ENCODE peak calls at places on chromosome 4, in six cellular contexts. One of them, this sample, is unnamed.
A peak's percentile ranks its signal among the peaks of the same experiment; 100 is the strongest.

GRCh38 chr4:84491420-84491819 is 7.7 kb downstream of the NKX6-1 start:
- DNase-seq in CD8-positive, alpha-beta T cell: no peak
- DNase-seq in pancreas: no peak
- DNase-seq in IMR-90: no peak
- DNase-seq in OCI-LY7: no peak
- DNase-seq in ascending aorta: no peak
- DNase-seq in this sample: no peak

GRCh38 chr4:39908284-39908683 is 69.4 kb downstream of the PDS5A start:
- DNase-seq in CD8-positive, alpha-beta T cell: no peak
- DNase-seq in pancreas: no peak
- DNase-seq in IMR-90: peak; percentile 40
- DNase-seq in OCI-LY7: no peak
- DNase-seq in ascending aorta: no peak
- DNase-seq in this sample: no peak

GRCh38 chr4:25271866-25272265 is 38.0 kb downstream of the PI4K2B start:
- DNase-seq in CD8-positive, alpha-beta T cell: no peak
- DNase-seq in pancreas: no peak
- DNase-seq in IMR-90: no peak
- DNase-seq in OCI-LY7: no peak
- DNase-seq in ascending aorta: no peak
- DNase-seq in this sample: no peak

GRCh38 chr4:76342803-76343202 is 36.3 kb downstream of the STBD1 start:
- DNase-seq in CD8-positive, alpha-beta T cell: no peak
- DNase-seq in pancreas: no peak
- DNase-seq in IMR-90: no peak
- DNase-seq in OCI-LY7: no peak
- DNase-seq in ascending aorta: no peak
- DNase-seq in this sample: no peak

GRCh38 chr4:75916091-75916661 is 13.9 kb upstream of the PPEF2 start:
- DNase-seq in CD8-positive, alpha-beta T cell: peak; percentile 8
- DNase-seq in pancreas: no peak
- DNase-seq in IMR-90: peak; percentile 89
- DNase-seq in OCI-LY7: peak; percentile 50
- DNase-seq in ascending aorta: no peak
- DNase-seq in this sample: no peak

GRCh38 chr4:112167790-112168189 is 22.5 kb downstream of the FAM241A start:
- DNase-seq in CD8-positive, alpha-beta T cell: peak; percentile 34
- DNase-seq in pancreas: no peak
- DNase-seq in IMR-90: peak; percentile 37
- DNase-seq in OCI-LY7: peak; percentile 53
- DNase-seq in ascending aorta: no peak
- DNase-seq in this sample: no peak

GRCh38 chr4:16122225-16122624 is 38.4 kb upstream of the PROM1 start:
- DNase-seq in CD8-positive, alpha-beta T cell: no peak
- DNase-seq in pancreas: no peak
- DNase-seq in IMR-90: no peak
- DNase-seq in OCI-LY7: no peak
- DNase-seq in ascending aorta: no peak
- DNase-seq in this sample: no peak

GRCh38 chr4:88803600-88804096 is 106.0 kb upstream of the NAP1L5 start:
- DNase-seq in CD8-positive, alpha-beta T cell: no peak
- DNase-seq in pancreas: no peak
- DNase-seq in IMR-90: peak; percentile 96
- DNase-seq in OCI-LY7: no peak
- DNase-seq in ascending aorta: peak; percentile 72
- DNase-seq in this sample: peak; percentile 17

GRCh38 chr4:31674313-31674947 is 954.3 kb downstream of the PCDH7 start:
- DNase-seq in CD8-positive, alpha-beta T cell: no peak
- DNase-seq in pancreas: no peak
- DNase-seq in IMR-90: peak; percentile 8
- DNase-seq in OCI-LY7: peak; percentile 1
- DNase-seq in ascending aorta: no peak
- DNase-seq in this sample: no peak

DNA sequence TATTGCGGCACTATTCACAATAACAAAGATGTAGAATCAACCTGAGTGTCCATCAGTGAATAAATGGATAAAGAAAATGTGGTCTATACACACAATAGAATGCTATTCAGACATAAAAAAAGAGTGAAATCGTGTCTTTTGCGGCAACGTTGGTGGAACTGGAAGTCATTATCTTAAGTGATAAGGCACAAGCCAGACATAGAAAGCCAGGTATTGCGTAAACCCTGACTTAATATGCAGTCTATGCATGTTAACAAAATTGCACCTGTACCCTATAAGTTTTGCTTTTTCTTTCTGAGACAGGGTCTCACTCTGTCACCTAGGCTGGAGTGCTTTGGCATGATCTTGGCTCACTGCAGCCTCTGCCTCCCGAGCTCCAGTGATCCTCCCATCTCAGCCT is 28.6 kb downstream of the KIAA0232 start:
- DNase-seq in CD8-positive, alpha-beta T cell: no peak
- DNase-seq in pancreas: no peak
- DNase-seq in IMR-90: no peak
- DNase-seq in OCI-LY7: no peak
- DNase-seq in ascending aorta: no peak
- DNase-seq in this sample: no peak
- H3K4me1 ChIP-seq in CD8-positive, alpha-beta T cell: no peaks in the 10 kb centered on the region
- H3K4me1 ChIP-seq in pancreas: peaks cover 7% of the 10 kb centered on the region
- H3K4me1 ChIP-seq in IMR-90: no peaks in the 10 kb centered on the region
- H3K4me1 ChIP-seq in OCI-LY7: peaks cover 5% of the 10 kb centered on the region
- H3K4me1 ChIP-seq in ascending aorta: peaks cover 19% of the 10 kb centered on the region
- H3K4me1 ChIP-seq in this sample: peaks cover 14% of the 10 kb centered on the region

GRCh38 chr4:80268081-80268823 is 1.8 kb downstream of the FGF5 start:
- DNase-seq in CD8-positive, alpha-beta T cell: no peak
- DNase-seq in pancreas: no peak
- DNase-seq in IMR-90: peak; percentile 53
- DNase-seq in OCI-LY7: no peak
- DNase-seq in ascending aorta: no peak
- DNase-seq in this sample: no peak
- H3K4me1 ChIP-seq in CD8-positive, alpha-beta T cell: peaks cover 27% of the 10 kb centered on the region
- H3K4me1 ChIP-seq in pancreas: no peaks in the 10 kb centered on the region
- H3K4me1 ChIP-seq in IMR-90: peaks cover 8% of the 10 kb centered on the region
- H3K4me1 ChIP-seq in OCI-LY7: no peaks in the 10 kb centered on the region
- H3K4me1 ChIP-seq in ascending aorta: peaks cover 13% of the 10 kb centered on the region
- H3K4me1 ChIP-seq in this sample: peaks cover 41% of the 10 kb centered on the region

DNA sequence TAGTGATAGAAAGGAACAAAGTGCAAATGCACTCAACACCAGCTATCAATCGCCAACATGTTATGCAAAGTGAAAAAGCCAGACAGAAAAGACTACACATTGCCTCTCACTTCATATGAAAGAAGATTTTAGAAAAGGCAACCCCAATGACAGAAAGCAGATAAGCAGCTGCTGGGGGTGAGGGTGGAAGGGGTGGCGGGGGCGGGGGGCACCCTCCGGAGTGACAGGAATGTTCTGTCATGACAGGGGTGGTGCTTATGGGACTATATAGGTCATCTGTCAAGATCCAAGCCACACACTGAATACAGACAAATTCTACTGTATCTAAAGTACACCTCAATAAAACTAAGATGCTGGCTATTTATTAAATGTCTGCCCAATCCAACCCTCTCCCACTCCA is 10.7 kb downstream of the WDR1 start:
- DNase-seq in CD8-positive, alpha-beta T cell: no peak
- DNase-seq in pancreas: no peak
- DNase-seq in IMR-90: no peak
- DNase-seq in OCI-LY7: no peak
- DNase-seq in ascending aorta: no peak
- DNase-seq in this sample: no peak
- H3K4me1 ChIP-seq in CD8-positive, alpha-beta T cell: peaks cover 97% of the 10 kb centered on the region
- H3K4me1 ChIP-seq in pancreas: no peaks in the 10 kb centered on the region
- H3K4me1 ChIP-seq in IMR-90: peaks cover 72% of the 10 kb centered on the region
- H3K4me1 ChIP-seq in OCI-LY7: no peaks in the 10 kb centered on the region
- H3K4me1 ChIP-seq in ascending aorta: peaks cover 97% of the 10 kb centered on the region
- H3K4me1 ChIP-seq in this sample: peaks cover 100% of the 10 kb centered on the region

GRCh38 chr4:121686265-121686664 is 10.5 kb downstream of the ANXA5 start:
- DNase-seq in CD8-positive, alpha-beta T cell: no peak
- DNase-seq in pancreas: no peak
- DNase-seq in IMR-90: no peak
- DNase-seq in OCI-LY7: no peak
- DNase-seq in ascending aorta: no peak
- DNase-seq in this sample: no peak
- H3K4me1 ChIP-seq in CD8-positive, alpha-beta T cell: no peaks in the 10 kb centered on the region
- H3K4me1 ChIP-seq in pancreas: peaks cover 21% of the 10 kb centered on the region
- H3K4me1 ChIP-seq in IMR-90: peaks cover 35% of the 10 kb centered on the region
- H3K4me1 ChIP-seq in OCI-LY7: no peaks in the 10 kb centered on the region
- H3K4me1 ChIP-seq in ascending aorta: peaks cover 24% of the 10 kb centered on the region
- H3K4me1 ChIP-seq in this sample: no peaks in the 10 kb centered on the region

DNA sequence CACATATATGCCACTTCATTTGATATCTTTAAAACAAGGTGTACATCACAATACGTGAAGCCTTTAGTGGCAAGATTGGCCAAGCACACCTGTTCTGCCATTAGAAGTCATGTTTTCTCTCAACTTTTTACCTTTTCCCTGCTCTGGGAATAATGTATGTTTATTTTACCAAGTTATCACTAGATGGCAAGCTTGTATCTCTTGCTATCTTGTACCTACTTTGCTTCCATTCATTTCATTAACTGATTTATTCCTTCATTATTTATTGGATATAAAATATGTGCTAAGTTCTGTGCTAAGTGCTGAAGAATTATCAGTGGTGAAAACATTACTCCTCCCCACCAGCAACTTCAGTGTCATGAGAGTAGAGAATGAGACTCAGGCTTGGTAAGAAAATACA is 245.5 kb downstream of the ANK2 start:
- DNase-seq in CD8-positive, alpha-beta T cell: no peak
- DNase-seq in pancreas: no peak
- DNase-seq in IMR-90: no peak
- DNase-seq in OCI-LY7: no peak
- DNase-seq in ascending aorta: no peak
- DNase-seq in this sample: no peak
- H3K4me1 ChIP-seq in CD8-positive, alpha-beta T cell: no peaks in the 10 kb centered on the region
- H3K4me1 ChIP-seq in pancreas: no peaks in the 10 kb centered on the region
- H3K4me1 ChIP-seq in IMR-90: peaks cover 5% of the 10 kb centered on the region
- H3K4me1 ChIP-seq in OCI-LY7: no peaks in the 10 kb centered on the region
- H3K4me1 ChIP-seq in ascending aorta: peaks cover 3% of the 10 kb centered on the region
- H3K4me1 ChIP-seq in this sample: peaks cover 4% of the 10 kb centered on the region

GRCh38 chr4:153728151-153728550 is 31.7 kb downstream of the RNF175 start:
- DNase-seq in CD8-positive, alpha-beta T cell: no peak
- DNase-seq in pancreas: no peak
- DNase-seq in IMR-90: no peak
- DNase-seq in OCI-LY7: peak; percentile 17
- DNase-seq in ascending aorta: no peak
- DNase-seq in this sample: no peak

GRCh38 chr4:153728660-153729059 is 31.2 kb downstream of the RNF175 start:
- DNase-seq in CD8-positive, alpha-beta T cell: no peak
- DNase-seq in pancreas: no peak
- DNase-seq in IMR-90: no peak
- DNase-seq in OCI-LY7: peak; percentile 32
- DNase-seq in ascending aorta: no peak
- DNase-seq in this sample: no peak

GRCh38 chr4:153733751-153734448 is 25.9 kb downstream of the RNF175 start:
- DNase-seq in CD8-positive, alpha-beta T cell: no peak
- DNase-seq in pancreas: no peak
- DNase-seq in IMR-90: no peak
- DNase-seq in OCI-LY7: no peak
- DNase-seq in ascending aorta: no peak
- DNase-seq in this sample: no peak

GRCh38 chr4:153731239-153731638 is 28.6 kb downstream of the RNF175 start:
- DNase-seq in CD8-positive, alpha-beta T cell: no peak
- DNase-seq in pancreas: no peak
- DNase-seq in IMR-90: peak; percentile 64
- DNase-seq in OCI-LY7: no peak
- DNase-seq in ascending aorta: no peak
- DNase-seq in this sample: no peak

GRCh38 chr4:153729901-153730300 is 29.9 kb downstream of the RNF175 start:
- DNase-seq in CD8-positive, alpha-beta T cell: no peak
- DNase-seq in pancreas: no peak
- DNase-seq in IMR-90: no peak
- DNase-seq in OCI-LY7: no peak
- DNase-seq in ascending aorta: no peak
- DNase-seq in this sample: no peak
- H3K4me1 ChIP-seq in CD8-positive, alpha-beta T cell: no peaks in the 10 kb centered on the region
- H3K4me1 ChIP-seq in pancreas: no peaks in the 10 kb centered on the region
- H3K4me1 ChIP-seq in IMR-90: no peaks in the 10 kb centered on the region
- H3K4me1 ChIP-seq in OCI-LY7: peaks cover 42% of the 10 kb centered on the region
- H3K4me1 ChIP-seq in ascending aorta: no peaks in the 10 kb centered on the region
- H3K4me1 ChIP-seq in this sample: no peaks in the 10 kb centered on the region

GRCh38 chr4:184810720-184811119 is 15.0 kb downstream of the ACSL1 start:
- DNase-seq in CD8-positive, alpha-beta T cell: no peak
- DNase-seq in pancreas: no peak
- DNase-seq in IMR-90: no peak
- DNase-seq in OCI-LY7: no peak
- DNase-seq in ascending aorta: peak; percentile 62
- DNase-seq in this sample: no peak
- H3K4me1 ChIP-seq in CD8-positive, alpha-beta T cell: no peaks in the 10 kb centered on the region
- H3K4me1 ChIP-seq in pancreas: peaks cover 34% of the 10 kb centered on the region
- H3K4me1 ChIP-seq in IMR-90: peaks cover 10% of the 10 kb centered on the region
- H3K4me1 ChIP-seq in OCI-LY7: peaks cover 34% of the 10 kb centered on the region
- H3K4me1 ChIP-seq in ascending aorta: peaks cover 21% of the 10 kb centered on the region
- H3K4me1 ChIP-seq in this sample: peaks cover 40% of the 10 kb centered on the region

GRCh38 chr4:171519457-171519856 is 293.7 kb upstream of the GALNTL6 start:
- DNase-seq in CD8-positive, alpha-beta T cell: no peak
- DNase-seq in pancreas: no peak
- DNase-seq in IMR-90: no peak
- DNase-seq in OCI-LY7: no peak
- DNase-seq in ascending aorta: no peak
- DNase-seq in this sample: no peak

GRCh38 chr4:171516694-171517093 is 296.5 kb upstream of the GALNTL6 start:
- DNase-seq in CD8-positive, alpha-beta T cell: no peak
- DNase-seq in pancreas: no peak
- DNase-seq in IMR-90: no peak
- DNase-seq in OCI-LY7: no peak
- DNase-seq in ascending aorta: no peak
- DNase-seq in this sample: no peak

GRCh38 chr4:171521726-171522125 is 291.5 kb upstream of the GALNTL6 start:
- DNase-seq in CD8-positive, alpha-beta T cell: no peak
- DNase-seq in pancreas: no peak
- DNase-seq in IMR-90: no peak
- DNase-seq in OCI-LY7: no peak
- DNase-seq in ascending aorta: no peak
- DNase-seq in this sample: no peak

GRCh38 chr4:171517883-171518282 is 295.3 kb upstream of the GALNTL6 start:
- DNase-seq in CD8-positive, alpha-beta T cell: no peak
- DNase-seq in pancreas: no peak
- DNase-seq in IMR-90: no peak
- DNase-seq in OCI-LY7: no peak
- DNase-seq in ascending aorta: no peak
- DNase-seq in this sample: no peak
- H3K4me1 ChIP-seq in CD8-positive, alpha-beta T cell: no peaks in the 10 kb centered on the region
- H3K4me1 ChIP-seq in pancreas: no peaks in the 10 kb centered on the region
- H3K4me1 ChIP-seq in IMR-90: no peaks in the 10 kb centered on the region
- H3K4me1 ChIP-seq in OCI-LY7: no peaks in the 10 kb centered on the region
- H3K4me1 ChIP-seq in ascending aorta: no peaks in the 10 kb centered on the region
- H3K4me1 ChIP-seq in this sample: no peaks in the 10 kb centered on the region